ENCODE peak calls at places on chromosome 19, in five cellular contexts. F is CD4-positive, alpha-beta T cell; K is IMR-90; R is AG09309; P is activated naive CD8-positive, alpha-beta T cell treated with anti-CD3 and anti-CD28 coated beads for 36 hours. M is an unnamed sample.
A peak's percentile ranks its signal among the peaks of the same experiment; 100 is the strongest.

GRCh38 chr19:5036733-5037681 is 68.1 kb downstream of the KDM4B start:
- DNase-seq in F (no peak), K (peak; percentile 72), R (no peak), P (no peak), M (no peak)

GRCh38 chr19:29457413-29457812 is 68.4 kb upstream of the VSTM2B start:
- DNase-seq in F (no peak), K (no peak), R (no peak), P (no peak), M (no peak)

GRCh38 chr19:33691736-33692135 is 70.0 kb downstream of the CHST8 start:
- DNase-seq in F (no peak), K (no peak), R (no peak), P (no peak), M (no peak)

GRCh38 chr19:12669272-12670158 is 2.9 kb downstream of the WDR83 start:
- DNase-seq in F (peak; percentile 75), K (peak; percentile 85), R (peak; percentile 37), P (peak; percentile 70), M (peak; percentile 77)

GRCh38 chr19:19055701-19056100 is 8.1 kb upstream of the SLC25A42 start:
- DNase-seq in F (no peak), K (no peak), R (no peak), P (no peak), M (no peak)

GRCh38 chr19:42325896-42326771 is 699 bp downstream of the MEGF8 start:
- DNase-seq in F (no peak), K (no peak), R (no peak), P (peak; percentile 44), M (peak; percentile 43)

GRCh38 chr19:32316034-32316433 is 29.4 kb upstream of the ZNF507 start:
- DNase-seq in F (no peak), K (no peak), R (no peak), P (no peak), M (no peak)

GRCh38 chr19:1437609-1438008 is 587 bp upstream of the RPS15 start:
- DNase-seq in F (no peak), K (no peak), R (no peak), P (no peak), M (no peak)

GRCh38 chr19:3931041-3931440 is 1.8 kb upstream of the NMRK2 start:
- DNase-seq in F (no peak), K (no peak), R (no peak), P (no peak), M (no peak)